ENCODE peak calls at places on chromosomes 13 and 19, in four cellular contexts. R is HEK293T, V is K562, L is GM12878. N is an unnamed sample.

GRCh38 chr13:75670496-75670895 is 34.4 kb downstream of the LMO7 start:
- DNase-seq in L (no peak), V (no peak), R (no peak), N (no peak)

GRCh38 chr19:49890349-49891311 is 6.1 kb downstream of the IL4I1 start:
- DNase-seq in V (peak), R (peak), L (no peak), N (no peak)

GRCh38 chr19:33928458-33928950 is 131.8 kb downstream of the KCTD15 start:
- DNase-seq in V (no peak), R (no peak), L (no peak), N (no peak)

GRCh38 chr19:9139609-9140158 is 513 bp upstream of the ZNF317 start:
- DNase-seq in R (no peak), L (no peak), V (no peak), N (no peak)

GRCh38 chr19:50890422-50891252 is 17.4 kb downstream of the KLK2 start:
- DNase-seq in R (no peak), V (no peak), L (peak), N (no peak)

GRCh38 chr19:53828531-53828930 is 4.4 kb upstream of the NLRP12 start:
- DNase-seq in V (no peak), L (no peak), R (no peak), N (no peak)

GRCh38 chr19:18726417-18726767 is 42.9 kb downstream of the CRTC1 start:
- DNase-seq in L (no peak), R (no peak), V (no peak), N (no peak)

GRCh38 chr19:17751912-17752273 is 616 bp downstream of the FCHO1 start:
- DNase-seq in L (peak), V (no peak), R (no peak), N (no peak)

GRCh38 chr19:41935781-41936415 is 7.6 kb upstream of the ERFL start:
- DNase-seq in V (no peak), R (no peak), L (no peak), N (no peak)

GRCh38 chr19:1360818-1361461 is 22.8 kb upstream of the NDUFS7 start:
- DNase-seq in V (no peak), R (peak), L (no peak), N (no peak)

DNA sequence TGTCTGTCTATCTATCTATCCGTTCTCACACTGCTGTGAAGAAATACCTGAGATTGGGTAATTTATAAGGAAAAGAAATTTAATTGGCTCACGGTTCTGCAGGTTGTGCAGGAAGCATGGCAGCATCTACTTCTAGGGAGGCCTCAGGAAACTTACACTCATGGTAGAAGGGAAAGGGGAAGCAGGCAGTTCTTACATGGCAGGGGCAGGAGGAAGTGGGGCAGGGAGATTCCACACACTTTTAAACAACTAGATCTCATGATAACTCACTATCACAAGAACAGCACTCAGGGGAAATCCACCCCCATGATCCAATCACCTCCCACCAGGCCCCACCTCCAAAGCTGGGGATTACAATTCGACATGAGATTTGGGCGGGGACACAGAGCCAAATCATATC is 105.3 kb downstream of the SLC10A2 start:
- DNase-seq in V (no peak), L (no peak), R (no peak), N (no peak)
- TF ChIP-seq FOXK2 in V (no peak), L (no peak), R (no peak), N (no peak)

GRCh38 chr13:80873589-80873988 is 532.7 kb upstream of the SPRY2 start:
- DNase-seq in V (no peak), L (peak), R (no peak), N (no peak)
- TF ChIP-seq FOXK2 in V (no peak), L (no peak), R (no peak), N (no peak)

GRCh38 chr13:109869312-109870237 is 83.2 kb upstream of the IRS2 start:
- DNase-seq in L (no peak), V (peak), R (no peak), N (no peak)
- TF ChIP-seq FOXK2 in L (no peak), V (no peak), R (no peak), N (no peak)

GRCh38 chr13:104650426-104650825 is 1584.2 kb upstream of the SLC10A2 start:
- DNase-seq in L (no peak), R (peak), V (no peak), N (no peak)
- TF ChIP-seq FOXK2 in L (no peak), R (no peak), V (no peak), N (no peak)

DNA sequence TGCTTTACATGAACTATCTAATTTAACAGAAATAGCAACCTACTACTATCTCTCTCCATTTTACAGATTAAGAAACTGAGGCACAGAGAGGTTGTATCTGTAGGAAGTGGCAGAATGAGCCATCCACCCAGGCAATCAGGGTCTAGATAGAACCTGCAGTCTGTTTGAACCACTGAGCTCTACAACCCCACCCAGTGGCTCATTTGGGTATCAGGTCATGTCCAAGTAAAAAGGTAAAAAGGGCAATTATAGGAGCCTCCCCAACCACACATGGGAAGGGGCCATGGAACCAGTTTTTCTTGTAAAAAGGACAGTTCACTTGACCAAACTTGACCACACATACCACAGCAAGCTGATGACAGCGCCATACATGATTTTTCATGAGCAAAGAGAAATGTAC is 92.9 kb upstream of the SGCG start:
- DNase-seq in V (peak), R (peak), L (no peak), N (peak)
- TF ChIP-seq FOXK2 in V (no peak), R (no peak), L (no peak), N (no peak)

DNA sequence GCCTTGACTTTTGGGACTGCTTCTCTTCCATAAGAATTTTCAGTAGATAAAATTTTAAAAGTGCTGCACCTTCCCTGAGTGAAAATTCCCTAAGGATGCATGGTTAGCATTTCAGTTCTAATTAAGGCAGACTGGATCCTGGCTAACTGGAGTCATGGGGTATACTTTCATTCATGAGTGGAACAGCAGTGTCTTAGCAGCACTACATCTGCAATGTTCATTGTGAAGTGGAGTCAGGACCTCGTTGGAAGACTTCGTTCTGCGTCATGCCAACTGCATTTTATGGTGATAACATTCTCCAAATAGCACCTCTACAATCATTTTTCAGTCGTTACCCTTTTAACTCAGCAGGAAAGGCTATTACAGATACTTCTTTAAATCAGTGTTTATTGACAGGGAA is 25.5 kb downstream of the PHF11 start:
- DNase-seq in R (no peak), V (no peak), L (no peak), N (no peak)
- TF ChIP-seq FOXK2 in R (no peak), V (no peak), L (no peak), N (no peak)

GRCh38 chr19:10762656-10763055 is 44.8 kb downstream of the DNM2 start:
- DNase-seq in L (no peak), V (no peak), R (no peak), N (no peak)
- TF ChIP-seq FOXK2 in L (no peak), V (no peak), R (no peak), N (no peak)